ENCODE peak calls at places on chromosome 3, in seven cellular contexts. B is fibroblast of pulmonary artery; P is cardiac fibroblast; K is tibial artery; D is activated CD8-positive, alpha-beta memory T cell treated with anti-CD3 and anti-CD28 coated beads, Interleukin-2, amount 50 U/mL, for 48 hours; F is left colon; Y is stimulated activated CD4-positive, alpha-beta T cell treated with anti-CD3 and anti-CD28 coated beads, Interleukin-12 subunit alpha, Interleukin-12 subunit beta, amount 100 ng/mL, for 4 hours. L is an unnamed sample.

GRCh38 chr3:123632161-123632655 is 47.4 kb upstream of the HACD2 start:
- DNase-seq in B (peak; percentile 69), P (no peak), K (no peak), D (no peak), F (no peak), Y (no peak), L (peak; percentile 41)

GRCh38 chr3:197372076-197372661 is 73.8 kb upstream of the DLG1 start:
- DNase-seq in B (peak; percentile 80), P (peak; percentile 93), K (no peak), D (no peak), F (peak; percentile 37), Y (no peak), L (peak; percentile 68)

GRCh38 chr3:40516201-40516600 is 8.6 kb upstream of the ZNF621 start:
- DNase-seq in B (peak; percentile 68), P (peak; percentile 42), K (no peak), D (no peak), F (no peak), Y (no peak), L (no peak)

GRCh38 chr3:105747621-105748165 is 121.1 kb downstream of the CBLB start:
- DNase-seq in B (no peak), P (peak; percentile 52), K (no peak), D (no peak), F (no peak), Y (no peak), L (no peak)

GRCh38 chr3:52092891-52093290 is 36.5 kb upstream of the DUSP7 start:
- DNase-seq in B (no peak), P (no peak), K (no peak), D (no peak), F (no peak), Y (no peak), L (no peak)

GRCh38 chr3:4996771-4997291 is 17.6 kb downstream of the BHLHE40 start:
- DNase-seq in B (no peak), P (no peak), K (no peak), D (peak; percentile 52), F (no peak), Y (no peak), L (no peak)

GRCh38 chr3:172685331-172686214 is 25.3 kb downstream of the NCEH1 start:
- DNase-seq in B (peak; percentile 61), P (peak; percentile 69), K (no peak), D (no peak), F (no peak), Y (no peak), L (peak; percentile 7)

GRCh38 chr3:129162729-129163579 is 2.1 kb upstream of the ISY1 start:
- DNase-seq in B (no peak), P (no peak), K (no peak), D (no peak), F (no peak), Y (no peak), L (peak; percentile 39)

GRCh38 chr3:188037116-188037718 is 116.7 kb upstream of the LPP start:
- DNase-seq in B (peak; percentile 66), P (peak; percentile 65), K (no peak), D (no peak), F (peak; percentile 31), Y (no peak), L (peak; percentile 67)

GRCh38 chr3:38454884-38455638 is 1.4 kb downstream of the ACVR2B start:
- DNase-seq in B (peak; percentile 36), P (peak; percentile 32), K (peak; percentile 67), D (peak; percentile 76), F (peak; percentile 89), Y (peak; percentile 37), L (peak; percentile 76)

GRCh38 chr3:16897254-16897926 is 12.6 kb downstream of the PLCL2 start:
- DNase-seq in B (no peak), P (peak; percentile 34), K (no peak), D (peak; percentile 66), F (peak; percentile 78), Y (no peak), L (no peak)

GRCh38 chr3:124107491-124107890 is 115.6 kb upstream of the ROPN1 start:
- DNase-seq in B (no peak), P (no peak), K (no peak), D (no peak), F (no peak), Y (no peak), L (no peak)

GRCh38 chr3:13280856-13281656 is 139.1 kb downstream of the NUP210 start:
- DNase-seq in B (no peak), P (no peak), K (no peak), D (no peak), F (no peak), Y (no peak), L (no peak)

GRCh38 chr3:190252080-190252479 is 70.2 kb downstream of the CLDN1 start:
- DNase-seq in B (peak; percentile 91), P (peak; percentile 88), K (no peak), D (no peak), F (no peak), Y (no peak), L (peak; percentile 74)

GRCh38 chr3:81622395-81622794 is 139.1 kb downstream of the GBE1 start:
- DNase-seq in B (peak; percentile 7), P (peak; percentile 57), K (no peak), D (no peak), F (no peak), Y (no peak), L (no peak)

GRCh38 chr3:169923189-169923588 is 11.8 kb downstream of the SAMD7 start:
- DNase-seq in B (peak; percentile 55), P (no peak), K (no peak), D (no peak), F (peak; percentile 92), Y (no peak), L (no peak)

GRCh38 chr3:17967111-17967510 is 224.7 kb upstream of the TBC1D5 start:
- DNase-seq in B (no peak), P (no peak), K (no peak), D (no peak), F (no peak), Y (no peak), L (no peak)

GRCh38 chr3:157159037-157159761 is 748 bp downstream of the CCNL1 start:
- DNase-seq in B (peak; percentile 58), P (peak; percentile 60), K (peak; percentile 41), D (peak; percentile 89), F (peak; percentile 75), Y (peak; percentile 70), L (peak; percentile 73)

GRCh38 chr3:123361019-123361418 is 87.9 kb downstream of the ADCY5 start:
- DNase-seq in B (no peak), P (no peak), K (no peak), D (no peak), F (no peak), Y (no peak), L (no peak)

GRCh38 chr3:193207290-193207689 is 33.7 kb upstream of the PLAAT1 start:
- DNase-seq in B (no peak), P (no peak), K (no peak), D (no peak), F (no peak), Y (no peak), L (no peak)

GRCh38 chr3:181292984-181293383 is 303.4 kb upstream of the DNAJC19 start:
- DNase-seq in B (peak; percentile 14), P (peak; percentile 24), K (no peak), D (no peak), F (no peak), Y (no peak), L (peak; percentile 75)

GRCh38 chr3:81363816-81364215 is 397.6 kb downstream of the GBE1 start:
- DNase-seq in B (no peak), P (no peak), K (no peak), D (no peak), F (no peak), Y (no peak), L (no peak)

GRCh38 chr3:149384911-149385321 is 7.5 kb upstream of the TM4SF1 start:
- DNase-seq in B (peak; percentile 86), P (peak; percentile 92), K (no peak), D (no peak), F (no peak), Y (no peak), L (no peak)

GRCh38 chr3:185308126-185308754 is 54.4 kb upstream of the EHHADH start:
- DNase-seq in B (peak; percentile 85), P (peak; percentile 85), K (peak; percentile 38), D (peak; percentile 66), F (peak; percentile 66), Y (peak; percentile 26), L (peak; percentile 84)

GRCh38 chr3:171797873-171798272 is 12.4 kb downstream of the PLD1 start:
- DNase-seq in B (no peak), P (no peak), K (no peak), D (no peak), F (no peak), Y (no peak), L (no peak)

GRCh38 chr3:111785034-111785433 is 74.0 kb upstream of the PHLDB2 start:
- DNase-seq in B (peak; percentile 74), P (peak; percentile 68), K (no peak), D (no peak), F (no peak), Y (no peak), L (no peak)

GRCh38 chr3:117350386-117350785 is 640.8 kb downstream of the TUSC7 start:
- DNase-seq in B (no peak), P (no peak), K (no peak), D (no peak), F (no peak), Y (no peak), L (peak; percentile 25)

GRCh38 chr3:4839278-4839677 is 140.0 kb upstream of the BHLHE40 start:
- DNase-seq in B (no peak), P (no peak), K (no peak), D (no peak), F (no peak), Y (no peak), L (no peak)

GRCh38 chr3:58352624-58353023 is 19.9 kb downstream of the PXK start:
- DNase-seq in B (no peak), P (no peak), K (no peak), D (peak; percentile 8), F (no peak), Y (no peak), L (no peak)

GRCh38 chr3:128548426-128549282 is 55.7 kb upstream of the GATA2 start:
- DNase-seq in B (peak; percentile 79), P (peak; percentile 39), K (no peak), D (no peak), F (no peak), Y (no peak), L (no peak)

GRCh38 chr3:5181479-5182141 is 5.9 kb upstream of the EDEM1 start:
- DNase-seq in B (no peak), P (no peak), K (no peak), D (no peak), F (no peak), Y (no peak), L (no peak)

GRCh38 chr3:30620402-30621360 is 14.3 kb downstream of the TGFBR2 start:
- DNase-seq in B (no peak), P (no peak), K (no peak), D (no peak), F (no peak), Y (no peak), L (no peak)

GRCh38 chr3:30502051-30502741 is 104.2 kb upstream of the TGFBR2 start:
- DNase-seq in B (no peak), P (peak; percentile 47), K (no peak), D (no peak), F (no peak), Y (no peak), L (no peak)

GRCh38 chr3:188573286-188573928 is 419.4 kb downstream of the LPP start:
- DNase-seq in B (no peak), P (no peak), K (no peak), D (no peak), F (no peak), Y (no peak), L (no peak)